ENCODE peak calls at places on chromosomes 4 and X, in nine cellular contexts. F is PC-9; G is gastrocnemius medialis; Z is pancreas; O is uterus; U is BE2C; D is CD4-positive, CD25-positive, alpha-beta regulatory T cell; K is psoas muscle; Y is upper lobe of right lung. X is an unnamed sample.
A peak's percentile ranks its signal among the peaks of the same experiment; 100 is the strongest.

GRCh38 chrX:114626323-114626722 is 42.4 kb downstream of the HTR2C start:
- DNase-seq in K (no peak), Z (no peak), O (no peak), D (peak; percentile 0), Y (no peak), G (no peak), F (no peak), U (peak; percentile 3), X (no peak)

GRCh38 chrX:130878350-130879341 is 24.4 kb downstream of the ENOX2 start:
- DNase-seq in Y (no peak), K (no peak), U (no peak), G (no peak), O (no peak), Z (peak; percentile 45), F (peak; percentile 68), D (no peak), X (peak; percentile 36)

GRCh38 chrX:39385022-39385421 is 583.8 kb downstream of the MID1IP1 start:
- DNase-seq in U (no peak), K (no peak), G (no peak), Z (no peak), Y (no peak), D (no peak), O (no peak), F (no peak), X (no peak)

GRCh38 chrX:112818114-112819012 is 22.3 kb downstream of the AMOT start:
- DNase-seq in O (no peak), K (no peak), Y (no peak), G (no peak), F (no peak), Z (no peak), U (no peak), D (no peak), X (no peak)

GRCh38 chr4:169184236-169184635 is 86.5 kb downstream of the SH3RF1 start:
- DNase-seq in F (no peak), U (no peak), Z (no peak), G (no peak), O (no peak), K (no peak), Y (no peak), D (no peak), X (no peak)

GRCh38 chr4:123052007-123052406 is 129.6 kb upstream of the NUDT6 start:
- DNase-seq in F (no peak), Y (no peak), K (no peak), D (no peak), G (no peak), Z (no peak), U (no peak), O (no peak), X (no peak)

GRCh38 chr4:41683321-41683720 is 65.2 kb downstream of the PHOX2B start:
- DNase-seq in G (no peak), F (no peak), O (no peak), K (no peak), U (no peak), Y (no peak), D (no peak), Z (no peak), X (no peak)

GRCh38 chrX:2449135-2449886 is 51.5 kb downstream of the DHRSX start:
- DNase-seq in F (no peak), O (no peak), G (no peak), Y (peak; percentile 28), D (no peak), U (no peak), K (no peak), Z (no peak), X (peak; percentile 27)

GRCh38 chr4:1449475-1449832 is 43.2 kb upstream of the NKX1-1 start:
- DNase-seq in O (peak; percentile 4), G (no peak), F (no peak), U (no peak), Y (no peak), D (no peak), Z (no peak), K (no peak), X (peak; percentile 35)

GRCh38 chrX:70455366-70456202 is 10.9 kb downstream of the DLG3 start:
- DNase-seq in Z (peak; percentile 28), D (peak; percentile 18), Y (no peak), U (no peak), G (no peak), F (peak; percentile 46), K (no peak), O (no peak), X (no peak)

GRCh38 chrX:104205548-104205947 is 39.3 kb downstream of the FAM199X start:
- DNase-seq in Y (no peak), D (no peak), U (no peak), K (no peak), O (no peak), Z (no peak), G (no peak), F (no peak), X (no peak)

GRCh38 chr4:164731827-164732474 is 22.0 kb upstream of the SMIM31 start:
- DNase-seq in F (no peak), Y (no peak), Z (peak; percentile 7), K (no peak), O (peak; percentile 19), G (no peak), U (peak; percentile 37), D (peak; percentile 41), X (no peak)

GRCh38 chr4:182736207-182736606 is 181.0 kb downstream of the DCTD start:
- DNase-seq in O (no peak), Y (no peak), U (peak; percentile 17), F (no peak), G (no peak), Z (no peak), K (no peak), D (no peak), X (no peak)

GRCh38 chrX:69424910-69425309 is 79.2 kb upstream of the NALF2 start:
- DNase-seq in G (no peak), K (no peak), D (no peak), U (peak; percentile 11), Z (no peak), F (no peak), O (no peak), Y (no peak), X (no peak)

GRCh38 chr4:143407475-143407874 is 70.8 kb downstream of the GAB1 start:
- DNase-seq in U (no peak), Y (no peak), K (no peak), F (no peak), G (no peak), D (no peak), O (no peak), Z (no peak), X (no peak)
- H3K4me1 ChIP-seq in U (no peaks in the 10 kb centered on the region), Y (peaks cover 87% of the 10 kb centered on the region), K (peaks cover 97% of the 10 kb centered on the region), F (no peaks in the 10 kb centered on the region), G (peaks cover 95% of the 10 kb centered on the region), D (no peaks in the 10 kb centered on the region), O (peaks cover 20% of the 10 kb centered on the region), Z (peaks cover 8% of the 10 kb centered on the region), X (peaks cover 83% of the 10 kb centered on the region)

DNA sequence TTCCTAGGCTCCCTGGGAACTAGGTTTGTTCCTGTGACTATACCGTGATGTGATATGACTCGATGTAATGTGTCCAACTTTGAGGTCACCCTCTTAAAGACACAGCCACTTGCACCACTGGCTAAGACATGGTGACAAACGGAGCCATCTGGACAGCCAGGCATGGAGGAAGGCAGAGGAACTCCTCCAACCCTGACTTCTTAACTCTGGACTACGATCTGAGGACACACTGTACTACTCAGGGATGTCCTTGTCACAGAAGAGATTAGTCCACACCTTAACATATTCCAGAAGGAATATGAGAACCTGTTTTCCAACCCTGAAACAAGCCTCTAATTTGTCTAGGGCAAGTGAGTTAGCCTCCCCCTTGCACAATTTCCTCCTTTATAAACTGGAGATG is 47.5 kb downstream of the TSPAN5 start:
- DNase-seq in Y (no peak), F (no peak), D (no peak), Z (no peak), K (no peak), O (no peak), U (no peak), G (peak; percentile 48), X (no peak)
- H3K4me1 ChIP-seq in Y (no peaks in the 10 kb centered on the region), F (no peaks in the 10 kb centered on the region), D (peaks cover 32% of the 10 kb centered on the region), Z (no peaks in the 10 kb centered on the region), K (no peaks in the 10 kb centered on the region), O (no peaks in the 10 kb centered on the region), U (no peaks in the 10 kb centered on the region), G (no peaks in the 10 kb centered on the region), X (no peaks in the 10 kb centered on the region)

GRCh38 chr4:158809611-158810486 is 41.0 kb downstream of the FNIP2 start:
- DNase-seq in K (no peak), U (no peak), O (no peak), F (peak; percentile 91), Z (no peak), D (peak; percentile 65), G (peak; percentile 58), Y (no peak), X (no peak)
- H3K4me1 ChIP-seq in K (peaks cover 82% of the 10 kb centered on the region), U (peaks cover 7% of the 10 kb centered on the region), O (peaks cover 13% of the 10 kb centered on the region), F (peaks cover 45% of the 10 kb centered on the region), Z (peaks cover 48% of the 10 kb centered on the region), D (no peaks in the 10 kb centered on the region), G (peaks cover 83% of the 10 kb centered on the region), Y (peaks cover 69% of the 10 kb centered on the region), X (peaks cover 94% of the 10 kb centered on the region)

GRCh38 chr4:140089216-140089615 is 64.8 kb downstream of the MAML3 start:
- DNase-seq in F (no peak), K (no peak), O (no peak), Y (no peak), U (no peak), G (no peak), D (no peak), Z (no peak), X (no peak)

GRCh38 chr4:140094701-140095420 is 59.1 kb downstream of the MAML3 start:
- DNase-seq in G (peak; percentile 33), Z (peak; percentile 54), Y (peak; percentile 85), F (no peak), O (peak; percentile 35), K (peak; percentile 79), D (peak; percentile 52), U (peak; percentile 76), X (peak; percentile 85)

GRCh38 chr4:140090215-140090731 is 63.7 kb downstream of the MAML3 start:
- DNase-seq in U (no peak), K (no peak), Z (no peak), D (no peak), G (no peak), Y (no peak), F (peak; percentile 91), O (no peak), X (no peak)

GRCh38 chr4:140091305-140091704 is 62.7 kb downstream of the MAML3 start:
- DNase-seq in K (no peak), D (no peak), U (no peak), G (no peak), Z (no peak), O (no peak), F (peak; percentile 74), Y (no peak), X (no peak)

GRCh38 chr4:140092094-140092820 is 61.7 kb downstream of the MAML3 start:
- DNase-seq in Z (peak; percentile 21), O (peak; percentile 22), U (peak; percentile 84), Y (peak; percentile 66), D (no peak), F (peak; percentile 36), G (no peak), K (no peak), X (peak; percentile 54)
- H3K4me1 ChIP-seq in Z (peaks cover 9% of the 10 kb centered on the region), O (peaks cover 3% of the 10 kb centered on the region), U (peaks cover 36% of the 10 kb centered on the region), Y (peaks cover 61% of the 10 kb centered on the region), D (peaks cover 28% of the 10 kb centered on the region), F (peaks cover 88% of the 10 kb centered on the region), G (peaks cover 46% of the 10 kb centered on the region), K (peaks cover 49% of the 10 kb centered on the region), X (peaks cover 82% of the 10 kb centered on the region)

DNA sequence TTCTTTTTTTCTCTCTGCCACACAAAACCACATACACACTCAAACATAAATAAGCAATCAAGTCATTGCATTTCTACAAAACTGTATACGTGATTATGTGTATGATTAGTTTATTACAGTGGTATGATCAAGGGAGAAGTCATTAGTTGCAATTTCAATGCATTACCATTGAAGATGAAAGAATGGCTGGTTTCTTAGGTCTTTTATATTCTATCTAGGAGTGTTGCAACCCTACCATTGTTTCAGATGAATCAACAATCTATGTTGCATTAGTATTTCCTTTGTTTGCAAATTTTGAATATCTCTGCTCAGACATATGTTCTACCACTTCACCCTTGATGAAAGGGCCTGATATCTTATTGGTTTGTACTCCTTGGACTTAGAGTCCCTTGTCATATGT is 6.9 kb downstream of the ANXA3 start:
- DNase-seq in Z (no peak), O (no peak), G (no peak), U (no peak), Y (no peak), K (no peak), F (no peak), D (no peak), X (no peak)
- H3K4me1 ChIP-seq in Z (peaks cover 22% of the 10 kb centered on the region), O (no peaks in the 10 kb centered on the region), G (no peaks in the 10 kb centered on the region), U (no peaks in the 10 kb centered on the region), Y (peaks cover 33% of the 10 kb centered on the region), K (no peaks in the 10 kb centered on the region), F (peaks cover 80% of the 10 kb centered on the region), D (no peaks in the 10 kb centered on the region), X (peaks cover 43% of the 10 kb centered on the region)

X was measured in lower lobe of right lung.